ENCODE peak calls at places on chromosome 18, in five cellular contexts. One of them, this sample, is unnamed.

GRCh38 chr18:13629841-13630747 is 96.3 kb downstream of the FAM210A start:
- DNase-seq in GOT3: no peak
- DNase-seq in MV-4-11: peak
- DNase-seq in HT1080: peak
- DNase-seq in Karpas-422: peak
- DNase-seq in this sample: peak

GRCh38 chr18:36531636-36532035 is 234.1 kb downstream of the FHOD3 start:
- DNase-seq in GOT3: no peak
- DNase-seq in MV-4-11: no peak
- DNase-seq in HT1080: no peak
- DNase-seq in Karpas-422: no peak
- DNase-seq in this sample: no peak

GRCh38 chr18:58666176-58666575 is 5.1 kb upstream of the MALT1 start:
- DNase-seq in GOT3: no peak
- DNase-seq in MV-4-11: no peak
- DNase-seq in HT1080: peak
- DNase-seq in Karpas-422: no peak
- DNase-seq in this sample: no peak

GRCh38 chr18:31487251-31488015 is 10.5 kb upstream of the DSG2 start:
- DNase-seq in GOT3: no peak
- DNase-seq in MV-4-11: no peak
- DNase-seq in HT1080: peak
- DNase-seq in Karpas-422: no peak
- DNase-seq in this sample: no peak

GRCh38 chr18:13541621-13542519 is 184.5 kb downstream of the FAM210A start:
- DNase-seq in GOT3: no peak
- DNase-seq in MV-4-11: peak
- DNase-seq in HT1080: no peak
- DNase-seq in Karpas-422: no peak
- DNase-seq in this sample: no peak

GRCh38 chr18:62897153-62897552 is 181.8 kb downstream of the PHLPP1 start:
- DNase-seq in GOT3: no peak
- DNase-seq in MV-4-11: no peak
- DNase-seq in HT1080: peak
- DNase-seq in Karpas-422: no peak
- DNase-seq in this sample: no peak

GRCh38 chr18:500556-501405 is at the start of gene COLEC12:
- DNase-seq in GOT3: no peak
- DNase-seq in MV-4-11: no peak
- DNase-seq in HT1080: no peak
- DNase-seq in Karpas-422: no peak
- DNase-seq in this sample: no peak

GRCh38 chr18:47100214-47100831 is 50.0 kb downstream of the HDHD2 start:
- DNase-seq in GOT3: no peak
- DNase-seq in MV-4-11: no peak
- DNase-seq in HT1080: peak
- DNase-seq in Karpas-422: peak
- DNase-seq in this sample: peak

GRCh38 chr18:41917199-41917598 is 37.8 kb upstream of the PIK3C3 start:
- DNase-seq in GOT3: no peak
- DNase-seq in MV-4-11: no peak
- DNase-seq in HT1080: no peak
- DNase-seq in Karpas-422: no peak
- DNase-seq in this sample: no peak

GRCh38 chr18:67766930-67767329 is 250.4 kb upstream of the DSEL start:
- DNase-seq in GOT3: no peak
- DNase-seq in MV-4-11: no peak
- DNase-seq in HT1080: peak
- DNase-seq in Karpas-422: no peak
- DNase-seq in this sample: no peak

GRCh38 chr18:67600181-67600631 is 83.7 kb upstream of the DSEL start:
- DNase-seq in GOT3: no peak
- DNase-seq in MV-4-11: no peak
- DNase-seq in HT1080: peak
- DNase-seq in Karpas-422: no peak
- DNase-seq in this sample: no peak

GRCh38 chr18:57276720-57277284 is 75.6 kb upstream of the ST8SIA3 start:
- DNase-seq in GOT3: no peak
- DNase-seq in MV-4-11: no peak
- DNase-seq in HT1080: no peak
- DNase-seq in Karpas-422: no peak
- DNase-seq in this sample: no peak

GRCh38 chr18:59057969-59058368 is 81.7 kb upstream of the SEC11C start:
- DNase-seq in GOT3: peak
- DNase-seq in MV-4-11: no peak
- DNase-seq in HT1080: no peak
- DNase-seq in Karpas-422: no peak
- DNase-seq in this sample: no peak

GRCh38 chr18:40159141-40160017 is 1795.7 kb upstream of the PIK3C3 start:
- DNase-seq in GOT3: no peak
- DNase-seq in MV-4-11: no peak
- DNase-seq in HT1080: peak
- DNase-seq in Karpas-422: peak
- DNase-seq in this sample: peak

GRCh38 chr18:9102391-9103216 is at the start of gene NDUFV2:
- DNase-seq in GOT3: peak
- DNase-seq in MV-4-11: peak
- DNase-seq in HT1080: peak
- DNase-seq in Karpas-422: peak
- DNase-seq in this sample: peak

This sample was measured in AML-193.